ENCODE peak calls at places on chromosomes 13 and 19, in five cellular contexts. A, W, X, R and K are unnamed samples.

GRCh38 chr19:48813123-48813911 is 2.5 kb upstream of the BCAT2 start:
- DNase-seq in A (no peak), W (no peak), X (no peak), R (no peak), K (no peak)

GRCh38 chr13:30577381-30577780 is 40.3 kb upstream of the USPL1 start:
- DNase-seq in A (no peak), W (peak), X (no peak), R (peak), K (no peak)

GRCh38 chr13:51645154-51645650 is 60.9 kb downstream of the WDFY2 start:
- DNase-seq in A (no peak), W (peak), X (no peak), R (peak), K (no peak)

GRCh38 chr13:35957996-35958395 is 173.2 kb downstream of the DCLK1 start:
- DNase-seq in A (no peak), W (no peak), X (no peak), R (no peak), K (no peak)

GRCh38 chr19:12930002-12930645 is 3.4 kb downstream of the FARSA start:
- DNase-seq in A (no peak), W (no peak), X (no peak), R (no peak), K (no peak)

GRCh38 chr13:24338721-24339120 is 29.3 kb downstream of the C1QTNF9 start:
- DNase-seq in A (peak), W (no peak), X (no peak), R (no peak), K (no peak)

GRCh38 chr13:39023761-39024160 is 14.1 kb downstream of the PROSER1 start:
- DNase-seq in A (no peak), W (peak), X (no peak), R (peak), K (no peak)

GRCh38 chr19:51564791-51565190 is 6.3 kb upstream of the ZNF175 start:
- DNase-seq in A (no peak), W (no peak), X (no peak), R (no peak), K (no peak)

GRCh38 chr19:52789440-52789839 is 2.8 kb upstream of the ZNF600 start:
- DNase-seq in A (no peak), W (no peak), X (no peak), R (no peak), K (no peak)

GRCh38 chr13:58933475-58933874 is 1230.3 kb downstream of the DIAPH3 start:
- DNase-seq in A (no peak), W (no peak), X (no peak), R (no peak), K (no peak)

GRCh38 chr19:37905936-37906867 is at the start of gene WDR87:
- DNase-seq in A (no peak), W (peak), X (no peak), R (peak), K (peak)

GRCh38 chr19:57803594-57804325 is 11.0 kb downstream of the ZNF552 start:
- DNase-seq in A (no peak), W (peak), X (no peak), R (peak), K (peak)

GRCh38 chr13:80037505-80037888 is 303.4 kb downstream of the SPRY2 start:
- DNase-seq in A (no peak), W (peak), X (no peak), R (peak), K (no peak)

GRCh38 chr19:46944918-46945628 is 74.6 kb upstream of the NPAS1 start:
- DNase-seq in A (peak), W (peak), X (no peak), R (no peak), K (no peak)

GRCh38 chr19:32719611-32720059 is at the start of gene TDRD12:
- DNase-seq in A (no peak), W (no peak), X (no peak), R (no peak), K (no peak)

GRCh38 chr19:14166448-14166847 is 30.1 kb upstream of the ASF1B start:
- DNase-seq in A (no peak), W (no peak), X (no peak), R (no peak), K (no peak)

GRCh38 chr13:99577934-99578917 is 77.0 kb downstream of the TM9SF2 start:
- DNase-seq in A (no peak), W (peak), X (no peak), R (no peak), K (no peak)

GRCh38 chr19:51398096-51398704 is 7.8 kb upstream of the C19orf84 start:
- DNase-seq in A (no peak), W (peak), X (no peak), R (peak), K (no peak)

GRCh38 chr19:19446655-19447437 is 41.4 kb downstream of the GATAD2A start:
- DNase-seq in A (no peak), W (no peak), X (no peak), R (no peak), K (no peak)

GRCh38 chr19:10768936-10769335 is 51.1 kb downstream of the DNM2 start:
- DNase-seq in A (no peak), W (no peak), X (no peak), R (no peak), K (no peak)

GRCh38 chr19:53870485-53870844 is 2.8 kb downstream of the MYADM start:
- DNase-seq in A (no peak), W (no peak), X (peak), R (no peak), K (no peak)

GRCh38 chr19:53868091-53868891 is 608 bp downstream of the MYADM start:
- DNase-seq in A (peak), W (peak), X (peak), R (peak), K (peak)

GRCh38 chr19:53867225-53868090 is at the start of gene MYADM:
- DNase-seq in A (peak), W (peak), X (peak), R (peak), K (peak)

GRCh38 chr19:53871448-53871847 is 3.8 kb downstream of the MYADM start:
- DNase-seq in A (no peak), W (no peak), X (no peak), R (no peak), K (no peak)

DNA sequence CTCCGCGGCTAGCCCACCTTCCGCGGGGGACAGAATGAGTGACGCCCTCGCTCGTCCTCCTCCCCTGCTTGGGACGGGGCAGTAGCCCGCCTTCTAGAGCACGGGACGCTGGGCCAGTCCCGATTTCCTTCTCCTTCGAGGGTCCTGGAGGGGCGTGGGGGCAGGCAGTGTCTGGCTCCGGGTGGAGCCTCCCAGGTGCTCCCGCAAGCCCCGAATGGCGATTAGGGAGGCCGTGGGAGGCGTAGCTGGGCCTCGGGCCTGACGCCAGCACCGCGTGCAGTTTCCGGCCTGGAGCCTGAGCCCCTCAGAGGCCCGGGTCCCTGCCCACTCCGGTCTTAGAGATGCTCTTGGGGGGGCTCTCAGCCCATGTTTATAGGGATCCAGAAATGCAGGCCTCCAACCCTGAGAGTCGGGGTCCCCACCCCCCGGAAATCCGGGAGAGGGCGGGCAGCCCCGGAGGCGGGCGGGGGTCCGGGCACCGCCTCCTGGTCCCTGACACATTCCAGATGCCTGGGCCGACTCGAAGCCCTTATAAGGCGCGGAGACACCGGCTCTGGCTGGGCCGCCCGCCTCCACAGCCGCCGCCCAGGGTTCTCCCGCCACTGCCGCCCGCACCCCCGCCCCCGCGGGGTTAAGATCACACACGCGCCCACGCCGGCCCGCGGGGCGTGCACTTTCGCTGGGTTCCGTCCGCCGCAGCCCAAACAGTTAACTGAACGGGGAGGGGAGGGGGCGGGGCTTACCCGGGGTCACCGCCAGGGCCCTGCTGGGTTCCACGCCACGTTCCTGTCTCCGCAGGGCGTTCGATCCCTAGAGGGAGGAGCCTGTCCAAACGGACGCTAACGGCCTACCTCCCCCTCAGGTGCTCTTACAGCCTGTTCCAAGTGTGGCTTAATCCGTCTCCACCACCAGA is 1.5 kb downstream of the MYADM start:
- DNase-seq in A (peak), W (peak), X (peak), R (peak), K (peak)
- TF ChIP-seq CTCF in A (peak), W (peak), X (no peak), R (peak), K (peak)

GRCh38 chr13:112210401-112210800 is 143.5 kb downstream of the SOX1 start:
- DNase-seq in A (no peak), W (no peak), X (no peak), R (no peak), K (no peak)
- TF ChIP-seq CTCF in A (no peak), W (no peak), X (no peak), R (no peak), K (no peak)

DNA sequence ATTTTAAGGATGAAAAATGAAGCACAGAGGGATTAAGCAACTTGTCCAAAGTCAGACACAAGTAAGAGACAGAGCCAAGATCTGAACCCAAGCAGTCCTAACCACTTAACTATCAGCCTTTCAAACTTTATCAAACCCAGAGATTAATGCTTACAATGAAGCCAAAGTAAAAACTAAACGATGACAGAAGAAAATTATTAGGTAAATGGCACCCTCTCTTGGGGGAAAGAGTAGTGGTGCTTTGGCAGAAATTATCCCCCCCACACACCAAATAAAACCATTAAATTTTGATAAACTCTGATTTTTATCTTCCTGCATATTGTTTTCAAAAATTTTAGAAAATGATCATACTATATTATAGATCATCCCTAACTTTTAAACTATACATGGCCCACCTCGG is 329.2 kb downstream of the SLC7A1 start:
- DNase-seq in A (no peak), W (no peak), X (no peak), R (no peak), K (no peak)
- TF ChIP-seq CTCF in A (no peak), W (no peak), X (no peak), R (no peak), K (no peak)

GRCh38 chr19:50264483-50265186 is 61.2 kb downstream of the MYH14 start:
- DNase-seq in A (no peak), W (no peak), X (no peak), R (no peak), K (no peak)
- TF ChIP-seq CTCF in A (no peak), W (no peak), X (no peak), R (no peak), K (no peak)

DNA sequence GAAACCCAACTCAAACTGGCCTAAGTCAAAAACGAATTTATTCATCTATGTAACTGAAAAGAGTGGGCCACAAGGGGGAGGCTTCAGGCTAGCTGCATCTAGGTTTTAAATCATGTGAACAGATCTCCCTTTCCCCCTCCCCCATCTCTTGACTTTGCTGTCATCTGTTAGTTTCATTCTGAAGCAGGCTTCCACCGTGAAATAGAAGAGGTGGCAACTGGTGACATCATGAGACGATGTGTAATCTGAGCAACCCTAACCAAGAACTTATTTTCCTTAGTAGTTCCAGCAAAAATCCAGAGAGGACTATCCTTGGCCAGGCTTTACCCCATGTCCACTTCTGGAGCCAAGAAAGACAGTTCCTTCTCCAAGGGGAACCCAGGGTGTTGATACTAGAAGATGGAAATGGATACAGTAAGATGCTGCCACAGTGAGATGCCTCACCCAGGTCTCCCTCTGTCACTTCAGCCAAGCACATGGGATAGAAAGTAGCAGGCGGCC is 9.4 kb downstream of the SAMD4B start:
- DNase-seq in A (no peak), W (no peak), X (no peak), R (no peak), K (no peak)
- TF ChIP-seq CTCF in A (no peak), W (no peak), X (no peak), R (no peak), K (no peak)

DNA sequence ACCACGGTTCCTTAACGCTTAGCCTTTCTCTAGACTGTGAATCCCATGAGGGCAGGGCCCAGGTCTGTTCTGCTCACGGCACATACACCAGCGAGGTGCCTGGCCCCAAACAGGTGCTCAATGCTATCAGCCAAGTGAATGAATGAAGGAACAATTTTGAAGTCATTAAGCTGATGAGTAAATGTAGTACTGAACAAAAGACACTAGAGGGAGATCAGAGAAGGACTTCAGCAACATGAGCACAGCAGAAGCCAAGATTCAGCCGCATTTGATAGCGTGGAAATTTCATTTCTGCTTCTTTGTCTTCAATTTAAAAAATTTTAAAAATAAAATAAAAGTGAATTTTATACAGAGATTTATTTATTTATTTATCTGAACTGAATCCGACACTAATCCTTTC is 20.1 kb upstream of the MYO16 start:
- DNase-seq in A (no peak), W (peak), X (no peak), R (peak), K (no peak)
- TF ChIP-seq CTCF in A (peak), W (peak), X (no peak), R (peak), K (peak)